ENCODE peak calls at places on chromosomes 3 and 15, in six cellular contexts. V is ELR; O is GM12891; U is head of caudate nucleus; D is small intestine; S is activated CD4-positive, alpha-beta T cell treated with anti-CD3 and anti-CD28 coated beads, Interleukin-2, amount 10 ng/mL, durations not matched to agents 7 days and 5 days. T is an unnamed sample.

GRCh38 chr15:36527512-36528162 is 51.8 kb upstream of the CDIN1 start:
- DNase-seq in V (no peak), O (no peak), U (no peak), D (no peak), S (no peak), T (no peak)

GRCh38 chr3:184596886-184597575 is 35.4 kb downstream of the EPHB3 start:
- DNase-seq in V (no peak), O (no peak), U (no peak), D (no peak), S (no peak), T (no peak)

GRCh38 chr15:36275656-36276055 is 303.8 kb upstream of the CDIN1 start:
- DNase-seq in V (no peak), O (no peak), U (no peak), D (no peak), S (no peak), T (no peak)

GRCh38 chr3:136584728-136585127 is 167.4 kb downstream of the STAG1 start:
- DNase-seq in V (peak; percentile 20), O (no peak), U (no peak), D (no peak), S (no peak), T (no peak)

GRCh38 chr3:124597979-124598378 is 132.3 kb upstream of the UMPS start:
- DNase-seq in V (no peak), O (no peak), U (no peak), D (no peak), S (no peak), T (no peak)

GRCh38 chr15:90873998-90874605 is 5.7 kb downstream of the FURIN start:
- DNase-seq in V (no peak), O (no peak), U (no peak), D (peak; percentile 41), S (no peak), T (peak; percentile 56)

GRCh38 chr15:79314811-79315210 is 3.9 kb downstream of the TMED3 start:
- DNase-seq in V (no peak), O (no peak), U (no peak), D (no peak), S (no peak), T (no peak)

GRCh38 chr3:159825216-159825854 is 163.3 kb upstream of the IL12A start:
- DNase-seq in V (no peak), O (no peak), U (no peak), D (no peak), S (no peak), T (no peak)

GRCh38 chr15:77417642-77418041 is 2.3 kb downstream of the PEAK1 start:
- DNase-seq in V (peak; percentile 37), O (no peak), U (no peak), D (no peak), S (no peak), T (no peak)

GRCh38 chr3:13158871-13159270 is 85.6 kb upstream of the IQSEC1 start:
- DNase-seq in V (no peak), O (no peak), U (no peak), D (no peak), S (no peak), T (no peak)

GRCh38 chr3:188153498-188153948 is 434 bp upstream of the LPP start:
- DNase-seq in V (peak; percentile 94), O (peak; percentile 13), U (peak; percentile 56), D (peak; percentile 86), S (peak; percentile 54), T (peak; percentile 79)

GRCh38 chr3:166582231-166582630 is 745.0 kb upstream of the BCHE start:
- DNase-seq in V (peak; percentile 52), O (no peak), U (no peak), D (no peak), S (no peak), T (no peak)

GRCh38 chr3:46748160-46748559 is 30.5 kb upstream of the PRSS50 start:
- DNase-seq in V (no peak), O (no peak), U (no peak), D (no peak), S (no peak), T (no peak)

GRCh38 chr15:44801368-44801767 is 65.0 kb downstream of the TRIM69 start:
- DNase-seq in V (no peak), O (no peak), U (no peak), D (no peak), S (no peak), T (no peak)

GRCh38 chr3:27560484-27561056 is 76.4 kb upstream of the SLC4A7 start:
- DNase-seq in V (no peak), O (no peak), U (no peak), D (no peak), S (no peak), T (no peak)

GRCh38 chr15:51620647-51621046 is 1.9 kb downstream of the DMXL2 start:
- DNase-seq in V (no peak), O (no peak), U (no peak), D (no peak), S (no peak), T (no peak)

GRCh38 chr15:32877620-32878019 is 159.8 kb downstream of the GREM1 start:
- DNase-seq in V (peak; percentile 66), O (no peak), U (no peak), D (no peak), S (no peak), T (no peak)

GRCh38 chr3:98902341-98902740 is 846 bp upstream of the DCBLD2 start:
- DNase-seq in V (no peak), O (no peak), U (no peak), D (no peak), S (no peak), T (no peak)

GRCh38 chr3:11678735-11679134 is 35.0 kb upstream of the VGLL4 start:
- DNase-seq in V (no peak), O (no peak), U (no peak), D (peak; percentile 34), S (no peak), T (peak; percentile 44)

GRCh38 chr3:55735976-55736375 is 248.9 kb upstream of the WNT5A start:
- DNase-seq in V (no peak), O (no peak), U (no peak), D (no peak), S (no peak), T (no peak)

GRCh38 chr3:196501316-196502064 is 2.1 kb downstream of the RNF168 start:
- DNase-seq in V (peak; percentile 77), O (no peak), U (no peak), D (peak; percentile 16), S (peak; percentile 20), T (peak; percentile 40)

GRCh38 chr3:126766653-126767052 is 62.6 kb downstream of the CHCHD6 start:
- DNase-seq in V (no peak), O (no peak), U (no peak), D (no peak), S (no peak), T (no peak)

GRCh38 chr3:46970391-46971091 is 6.0 kb downstream of the CCDC12 start:
- DNase-seq in V (no peak), O (no peak), U (peak; percentile 8), D (peak; percentile 70), S (no peak), T (no peak)

GRCh38 chr3:173586176-173586575 is 188.6 kb downstream of the NLGN1 start:
- DNase-seq in V (peak; percentile 64), O (no peak), U (no peak), D (no peak), S (no peak), T (no peak)

GRCh38 chr3:4416961-4417360 is 50.1 kb downstream of the SUMF1 start:
- DNase-seq in V (peak; percentile 97), O (no peak), U (peak; percentile 30), D (no peak), S (no peak), T (no peak)

GRCh38 chr15:92618121-92618520 is 37.5 kb downstream of the FAM174B start:
- DNase-seq in V (no peak), O (no peak), U (no peak), D (no peak), S (no peak), T (no peak)

T was measured in colonic mucosa.